ENCODE peak calls at places on chromosomes 6 and 20, in six cellular contexts. G is COLO829; Q is body of pancreas; W is EL; A is activated naive CD4-positive, alpha-beta T cell; X is transverse colon. S is an unnamed sample.
A peak's percentile ranks its signal among the peaks of the same experiment; 100 is the strongest.

GRCh38 chr20:38830356-38830755 is 24.9 kb downstream of the PPP1R16B start:
- DNase-seq in W (no peak), Q (no peak), G (no peak), A (no peak), X (no peak), S (no peak)

GRCh38 chr6:157806496-157807215 is 16.4 kb upstream of the SNX9 start:
- DNase-seq in Q (no peak), W (no peak), G (no peak), A (no peak), X (no peak), S (no peak)

GRCh38 chr6:144931172-144932035 is 646.3 kb downstream of the UTRN start:
- DNase-seq in A (no peak), Q (peak; percentile 60), G (no peak), W (peak; percentile 60), X (peak; percentile 11), S (no peak)

GRCh38 chr6:37517411-37517812 is 17.7 kb upstream of the CCDC167 start:
- DNase-seq in A (peak; percentile 43), X (peak; percentile 31), G (no peak), Q (peak; percentile 13), W (no peak), S (no peak)

GRCh38 chr6:87308970-87309369 is 13.4 kb upstream of the SMIM8 start:
- DNase-seq in Q (no peak), W (no peak), X (no peak), G (no peak), A (no peak), S (no peak)

GRCh38 chr20:36587388-36588136 is 14.2 kb downstream of the TGIF2 start:
- DNase-seq in X (no peak), G (no peak), Q (no peak), A (no peak), W (no peak), S (no peak)

GRCh38 chr20:38893485-38894090 is 32.6 kb upstream of the FAM83D start:
- DNase-seq in W (peak; percentile 44), Q (peak; percentile 13), A (peak; percentile 71), X (peak; percentile 78), G (peak; percentile 82), S (peak; percentile 87)

GRCh38 chr6:155327326-155328073 is 13.2 kb upstream of the TFB1M start:
- DNase-seq in G (peak; percentile 35), A (peak; percentile 38), Q (peak; percentile 68), X (peak; percentile 60), W (peak; percentile 61), S (no peak)

GRCh38 chr6:10719386-10720228 is 3.3 kb upstream of the TMEM14C start:
- DNase-seq in Q (peak; percentile 21), A (no peak), X (peak; percentile 16), G (no peak), W (peak; percentile 45), S (peak; percentile 71)

GRCh38 chr6:40355532-40355931 is 231.6 kb downstream of the LRFN2 start:
- DNase-seq in G (no peak), Q (no peak), A (no peak), X (no peak), W (no peak), S (no peak)

GRCh38 chr6:168377481-168377850 is 57.9 kb upstream of the DACT2 start:
- DNase-seq in X (no peak), G (no peak), Q (peak; percentile 36), W (no peak), A (no peak), S (no peak)

GRCh38 chr6:142728367-142728766 is 216.6 kb downstream of the HIVEP2 start:
- DNase-seq in Q (peak; percentile 53), X (peak; percentile 11), W (no peak), A (no peak), G (no peak), S (no peak)

GRCh38 chr20:2137552-2138201 is 36.0 kb downstream of the STK35 start:
- DNase-seq in W (peak; percentile 97), Q (no peak), A (no peak), X (no peak), G (no peak), S (no peak)

GRCh38 chr6:111712398-111712797 is 106.7 kb upstream of the TRAF3IP2 start:
- DNase-seq in W (peak; percentile 52), G (no peak), X (no peak), Q (no peak), A (no peak), S (no peak)

GRCh38 chr20:17502105-17502504 is 29.1 kb downstream of the BFSP1 start:
- DNase-seq in Q (no peak), W (no peak), G (no peak), X (no peak), A (no peak), S (no peak)

GRCh38 chr6:134031696-134032255 is 20.6 kb downstream of the SLC2A12 start:
- DNase-seq in X (no peak), G (no peak), W (peak; percentile 67), A (no peak), Q (no peak), S (no peak)

GRCh38 chr6:117264487-117265424 is 602 bp upstream of the VGLL2 start:
- DNase-seq in W (peak; percentile 32), A (no peak), Q (no peak), G (peak; percentile 2), X (no peak), S (peak; percentile 42)

GRCh38 chr20:50302463-50303041 is 111.9 kb downstream of the CEBPB start:
- DNase-seq in X (no peak), A (no peak), W (peak; percentile 36), G (no peak), Q (no peak), S (no peak)

GRCh38 chr20:33125983-33126382 is 42.0 kb upstream of the BPIFA2 start:
- DNase-seq in W (no peak), X (no peak), Q (no peak), G (no peak), A (no peak), S (no peak)

GRCh38 chr20:15138548-15139126 is 801.2 kb upstream of the FLRT3 start:
- DNase-seq in W (no peak), Q (no peak), A (no peak), G (no peak), X (no peak), S (no peak)

GRCh38 chr20:48025061-48025515 is 239.8 kb upstream of the SULF2 start:
- DNase-seq in A (no peak), W (peak; percentile 84), Q (peak; percentile 20), X (no peak), G (no peak), S (no peak)

GRCh38 chr20:62267543-62267942 is 29.2 kb downstream of the OSBPL2 start:
- DNase-seq in W (no peak), X (no peak), Q (no peak), A (no peak), G (no peak), S (no peak)